ENCODE peak calls at places on chromosomes 4 and X, in four cellular contexts. L, A, F and Y are unnamed samples.

GRCh38 chr4:86218721-86219481 is 141.0 kb downstream of the MAPK10 start:
- DNase-seq in L (peak; percentile 31), A (peak; percentile 13), F (no peak), Y (peak; percentile 48)

GRCh38 chrX:1444896-1445480 is 7.7 kb downstream of the ASMTL start:
- DNase-seq in L (no peak), A (no peak), F (no peak), Y (no peak)

GRCh38 chrX:69151898-69152297 is 13.4 kb downstream of the PJA1 start:
- DNase-seq in L (no peak), A (no peak), F (no peak), Y (no peak)

GRCh38 chrX:129144172-129145038 is 378.9 kb downstream of the SMARCA1 start:
- DNase-seq in L (no peak), A (no peak), F (no peak), Y (no peak)

GRCh38 chr4:151276787-151277557 is at the start of gene PRSS48:
- DNase-seq in L (peak; percentile 78), A (no peak), F (peak; percentile 63), Y (peak; percentile 25)

GRCh38 chr4:122249357-122249756 is 97.2 kb downstream of the BLTP1 start:
- DNase-seq in L (no peak), A (no peak), F (no peak), Y (no peak)

GRCh38 chr4:25792200-25792791 is 70.5 kb downstream of the SEL1L3 start:
- DNase-seq in L (peak; percentile 68), A (no peak), F (no peak), Y (no peak)

GRCh38 chrX:152806035-152806434 is 24.5 kb downstream of the CETN2 start:
- DNase-seq in L (peak; percentile 60), A (no peak), F (no peak), Y (no peak)

GRCh38 chr4:79823148-79823763 is 249.8 kb downstream of the ANTXR2 start:
- DNase-seq in L (no peak), A (peak; percentile 9), F (no peak), Y (no peak)

GRCh38 chrX:22278375-22278774 is 5.7 kb downstream of the CBLL2 start:
- DNase-seq in L (no peak), A (no peak), F (no peak), Y (no peak)

GRCh38 chr4:101158136-101158485 is 189.2 kb downstream of the PPP3CA start:
- DNase-seq in L (peak; percentile 45), A (no peak), F (peak; percentile 21), Y (peak; percentile 8)

GRCh38 chrX:31708116-31708515 is 636.3 kb upstream of the FTHL17 start:
- DNase-seq in L (no peak), A (no peak), F (no peak), Y (no peak)

GRCh38 chrX:8879750-8880149 is 78.6 kb upstream of the FAM9A start:
- DNase-seq in L (peak; percentile 18), A (no peak), F (no peak), Y (no peak)

GRCh38 chr4:177528620-177529019 is 86.4 kb upstream of the AGA start:
- DNase-seq in L (no peak), A (no peak), F (no peak), Y (no peak)

GRCh38 chr4:142351958-142352357 is 494.1 kb downstream of the INPP4B start:
- DNase-seq in L (no peak), A (no peak), F (no peak), Y (no peak)

GRCh38 chr4:113781439-113782040 is 20.0 kb upstream of the CAMK2D start:
- DNase-seq in L (no peak), A (no peak), F (peak; percentile 15), Y (peak; percentile 24)

GRCh38 chrX:15605233-15605632 is 4.5 kb upstream of the ACE2 start:
- DNase-seq in L (no peak), A (no peak), F (no peak), Y (no peak)